ENCODE peak calls at places on chromosomes 5 and 9, in eight cellular contexts. One of them, this sample, is unnamed.
A peak's percentile ranks its signal among the peaks of the same experiment; 100 is the strongest.

GRCh38 chr5:150349681-150350275 is 7.7 kb upstream of the TCOF1 start:
- DNase-seq in K562: no peak
- DNase-seq in aorta: no peak
- DNase-seq in naive thymus-derived CD4-positive, alpha-beta T cell: no peak
- DNase-seq in H1: no peak
- DNase-seq in uterus: no peak
- DNase-seq in CD4-positive, CD25-positive, alpha-beta regulatory T cell: no peak
- DNase-seq in CD8-positive, alpha-beta memory T cell: no peak
- DNase-seq in this sample: no peak

GRCh38 chr5:173094012-173094661 is 38.0 kb downstream of the CREBRF start:
- DNase-seq in K562: no peak
- DNase-seq in aorta: no peak
- DNase-seq in naive thymus-derived CD4-positive, alpha-beta T cell: no peak
- DNase-seq in H1: no peak
- DNase-seq in uterus: no peak
- DNase-seq in CD4-positive, CD25-positive, alpha-beta regulatory T cell: no peak
- DNase-seq in CD8-positive, alpha-beta memory T cell: no peak
- DNase-seq in this sample: peak; percentile 51

GRCh38 chr9:105658351-105658750 is 3.9 kb upstream of the TAL2 start:
- DNase-seq in K562: no peak
- DNase-seq in aorta: no peak
- DNase-seq in naive thymus-derived CD4-positive, alpha-beta T cell: no peak
- DNase-seq in H1: no peak
- DNase-seq in uterus: no peak
- DNase-seq in CD4-positive, CD25-positive, alpha-beta regulatory T cell: no peak
- DNase-seq in CD8-positive, alpha-beta memory T cell: no peak
- DNase-seq in this sample: no peak

GRCh38 chr5:177339107-177339638 is 12.3 kb downstream of the LMAN2 start:
- DNase-seq in K562: no peak
- DNase-seq in aorta: no peak
- DNase-seq in naive thymus-derived CD4-positive, alpha-beta T cell: no peak
- DNase-seq in H1: no peak
- DNase-seq in uterus: no peak
- DNase-seq in CD4-positive, CD25-positive, alpha-beta regulatory T cell: no peak
- DNase-seq in CD8-positive, alpha-beta memory T cell: no peak
- DNase-seq in this sample: no peak

GRCh38 chr5:168608821-168609220 is 29.7 kb upstream of the PANK3 start:
- DNase-seq in K562: no peak
- DNase-seq in aorta: no peak
- DNase-seq in naive thymus-derived CD4-positive, alpha-beta T cell: no peak
- DNase-seq in H1: no peak
- DNase-seq in uterus: no peak
- DNase-seq in CD4-positive, CD25-positive, alpha-beta regulatory T cell: no peak
- DNase-seq in CD8-positive, alpha-beta memory T cell: no peak
- DNase-seq in this sample: no peak

GRCh38 chr5:82735160-82735789 is 341.9 kb downstream of the TMEM167A start:
- DNase-seq in K562: peak; percentile 14
- DNase-seq in aorta: no peak
- DNase-seq in naive thymus-derived CD4-positive, alpha-beta T cell: no peak
- DNase-seq in H1: no peak
- DNase-seq in uterus: no peak
- DNase-seq in CD4-positive, CD25-positive, alpha-beta regulatory T cell: no peak
- DNase-seq in CD8-positive, alpha-beta memory T cell: no peak
- DNase-seq in this sample: peak; percentile 38

GRCh38 chr9:111833941-111834340 is 39.2 kb upstream of the SHOC1 start:
- DNase-seq in K562: no peak
- DNase-seq in aorta: no peak
- DNase-seq in naive thymus-derived CD4-positive, alpha-beta T cell: no peak
- DNase-seq in H1: no peak
- DNase-seq in uterus: no peak
- DNase-seq in CD4-positive, CD25-positive, alpha-beta regulatory T cell: no peak
- DNase-seq in CD8-positive, alpha-beta memory T cell: no peak
- DNase-seq in this sample: peak; percentile 62

GRCh38 chr5:101009758-101010519 is 106.9 kb upstream of the ST8SIA4 start:
- DNase-seq in K562: no peak
- DNase-seq in aorta: no peak
- DNase-seq in naive thymus-derived CD4-positive, alpha-beta T cell: no peak
- DNase-seq in H1: no peak
- DNase-seq in uterus: no peak
- DNase-seq in CD4-positive, CD25-positive, alpha-beta regulatory T cell: no peak
- DNase-seq in CD8-positive, alpha-beta memory T cell: no peak
- DNase-seq in this sample: no peak

GRCh38 chr5:33073856-33074255 is 362.7 kb downstream of the NPR3 start:
- DNase-seq in K562: no peak
- DNase-seq in aorta: no peak
- DNase-seq in naive thymus-derived CD4-positive, alpha-beta T cell: no peak
- DNase-seq in H1: no peak
- DNase-seq in uterus: no peak
- DNase-seq in CD4-positive, CD25-positive, alpha-beta regulatory T cell: no peak
- DNase-seq in CD8-positive, alpha-beta memory T cell: no peak
- DNase-seq in this sample: no peak

GRCh38 chr5:180070726-180071417 is 687 bp downstream of the RNF130 start:
- DNase-seq in K562: peak; percentile 44
- DNase-seq in aorta: no peak
- DNase-seq in naive thymus-derived CD4-positive, alpha-beta T cell: peak; percentile 33
- DNase-seq in H1: no peak
- DNase-seq in uterus: no peak
- DNase-seq in CD4-positive, CD25-positive, alpha-beta regulatory T cell: no peak
- DNase-seq in CD8-positive, alpha-beta memory T cell: no peak
- DNase-seq in this sample: peak; percentile 53

GRCh38 chr5:852018-852417 is 1.2 kb upstream of the ZDHHC11 start:
- DNase-seq in K562: no peak
- DNase-seq in aorta: no peak
- DNase-seq in naive thymus-derived CD4-positive, alpha-beta T cell: no peak
- DNase-seq in H1: no peak
- DNase-seq in uterus: no peak
- DNase-seq in CD4-positive, CD25-positive, alpha-beta regulatory T cell: no peak
- DNase-seq in CD8-positive, alpha-beta memory T cell: no peak
- DNase-seq in this sample: no peak

GRCh38 chr5:138371454-138371853 is 19.0 kb downstream of the KDM3B start:
- DNase-seq in K562: no peak
- DNase-seq in aorta: no peak
- DNase-seq in naive thymus-derived CD4-positive, alpha-beta T cell: no peak
- DNase-seq in H1: no peak
- DNase-seq in uterus: no peak
- DNase-seq in CD4-positive, CD25-positive, alpha-beta regulatory T cell: no peak
- DNase-seq in CD8-positive, alpha-beta memory T cell: no peak
- DNase-seq in this sample: no peak

GRCh38 chr5:167861134-167861930 is 430.1 kb upstream of the WWC1 start:
- DNase-seq in K562: no peak
- DNase-seq in aorta: no peak
- DNase-seq in naive thymus-derived CD4-positive, alpha-beta T cell: no peak
- DNase-seq in H1: no peak
- DNase-seq in uterus: no peak
- DNase-seq in CD4-positive, CD25-positive, alpha-beta regulatory T cell: no peak
- DNase-seq in CD8-positive, alpha-beta memory T cell: no peak
- DNase-seq in this sample: peak; percentile 10

GRCh38 chr9:129373361-129373760 is 195.3 kb upstream of the IER5L start:
- DNase-seq in K562: no peak
- DNase-seq in aorta: peak; percentile 6
- DNase-seq in naive thymus-derived CD4-positive, alpha-beta T cell: no peak
- DNase-seq in H1: no peak
- DNase-seq in uterus: no peak
- DNase-seq in CD4-positive, CD25-positive, alpha-beta regulatory T cell: no peak
- DNase-seq in CD8-positive, alpha-beta memory T cell: no peak
- DNase-seq in this sample: no peak

GRCh38 chr9:121298689-121299112 is 30.7 kb downstream of the GSN start:
- DNase-seq in K562: no peak
- DNase-seq in aorta: no peak
- DNase-seq in naive thymus-derived CD4-positive, alpha-beta T cell: no peak
- DNase-seq in H1: no peak
- DNase-seq in uterus: peak; percentile 62
- DNase-seq in CD4-positive, CD25-positive, alpha-beta regulatory T cell: no peak
- DNase-seq in CD8-positive, alpha-beta memory T cell: no peak
- DNase-seq in this sample: peak; percentile 64

DNA sequence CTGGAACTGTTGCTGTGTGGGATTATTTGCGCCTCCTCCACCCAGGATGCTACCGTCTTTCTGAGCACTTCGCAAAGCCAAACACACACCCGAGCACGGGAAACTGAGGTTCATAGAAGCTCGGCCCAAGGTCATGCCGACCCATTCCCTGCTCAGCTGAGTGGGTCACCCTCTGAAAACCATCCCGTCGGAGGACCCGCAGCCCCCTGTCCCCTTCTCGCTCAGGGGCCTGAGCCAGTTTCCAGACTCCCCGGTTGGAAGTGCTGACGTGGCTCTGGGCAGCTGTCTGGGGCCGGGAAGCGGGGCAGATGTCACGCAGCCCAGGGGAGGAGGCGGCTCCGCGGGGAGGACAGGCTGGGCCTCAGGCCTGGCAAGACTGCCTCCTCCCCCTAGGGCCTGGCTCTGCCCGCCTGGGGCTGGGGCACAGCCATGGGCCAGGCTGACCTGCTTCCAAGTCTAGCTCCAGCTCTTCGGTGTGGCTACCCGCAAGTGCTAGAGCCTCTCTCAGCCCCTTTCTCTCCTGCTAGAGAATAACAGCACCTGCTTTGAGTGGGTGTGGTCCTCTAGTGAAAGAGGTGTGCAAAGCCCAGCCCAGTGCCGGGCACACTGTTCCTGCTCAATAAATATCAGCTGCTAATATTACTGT is 9.9 kb upstream of the CXXC5 start:
- DNase-seq in K562: peak; percentile 72
- DNase-seq in aorta: peak; percentile 95
- DNase-seq in naive thymus-derived CD4-positive, alpha-beta T cell: no peak
- DNase-seq in H1: no peak
- DNase-seq in uterus: peak; percentile 73
- DNase-seq in CD4-positive, CD25-positive, alpha-beta regulatory T cell: no peak
- DNase-seq in CD8-positive, alpha-beta memory T cell: no peak
- DNase-seq in this sample: peak; percentile 75
- H3K4me3 ChIP-seq in K562: peak overlapping the region; percentile 50
- H3K4me3 ChIP-seq in aorta: peak overlapping the region; percentile 52
- H3K4me3 ChIP-seq in naive thymus-derived CD4-positive, alpha-beta T cell: no peak overlapping the region
- H3K4me3 ChIP-seq in H1: peak overlapping the region; percentile 66
- H3K4me3 ChIP-seq in uterus: peak overlapping the region; percentile 39
- H3K4me3 ChIP-seq in CD4-positive, CD25-positive, alpha-beta regulatory T cell: no peak overlapping the region
- H3K4me3 ChIP-seq in CD8-positive, alpha-beta memory T cell: no peak overlapping the region
- H3K4me3 ChIP-seq in this sample: peak overlapping the region; percentile 43

DNA sequence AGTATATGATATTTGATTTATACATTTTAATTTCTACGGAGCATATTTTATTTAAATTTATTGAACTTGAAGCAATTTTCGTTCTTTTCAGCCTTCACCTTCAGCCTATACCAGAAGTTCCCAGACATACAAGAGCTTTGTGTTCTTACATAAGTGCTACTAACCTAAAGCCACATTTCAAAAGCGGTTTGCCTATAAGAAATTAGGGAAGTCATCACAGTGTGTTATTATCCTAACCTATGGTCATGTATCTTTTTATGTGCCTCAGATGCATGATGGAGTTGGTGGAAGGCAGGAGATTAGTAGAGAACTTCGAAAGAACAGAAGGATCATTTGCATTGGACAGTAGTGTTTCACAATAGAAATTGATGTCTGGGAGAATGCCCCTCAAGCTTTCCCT is 3.1 kb downstream of the KIF2A start:
- DNase-seq in K562: no peak
- DNase-seq in aorta: no peak
- DNase-seq in naive thymus-derived CD4-positive, alpha-beta T cell: no peak
- DNase-seq in H1: no peak
- DNase-seq in uterus: no peak
- DNase-seq in CD4-positive, CD25-positive, alpha-beta regulatory T cell: no peak
- DNase-seq in CD8-positive, alpha-beta memory T cell: no peak
- DNase-seq in this sample: no peak
- H3K4me3 ChIP-seq in K562: no peak overlapping the region
- H3K4me3 ChIP-seq in aorta: no peak overlapping the region
- H3K4me3 ChIP-seq in naive thymus-derived CD4-positive, alpha-beta T cell: no peak overlapping the region
- H3K4me3 ChIP-seq in H1: no peak overlapping the region
- H3K4me3 ChIP-seq in uterus: no peak overlapping the region
- H3K4me3 ChIP-seq in CD4-positive, CD25-positive, alpha-beta regulatory T cell: peak overlapping the region; percentile 91
- H3K4me3 ChIP-seq in CD8-positive, alpha-beta memory T cell: no peak overlapping the region
- H3K4me3 ChIP-seq in this sample: no peak overlapping the region

DNA sequence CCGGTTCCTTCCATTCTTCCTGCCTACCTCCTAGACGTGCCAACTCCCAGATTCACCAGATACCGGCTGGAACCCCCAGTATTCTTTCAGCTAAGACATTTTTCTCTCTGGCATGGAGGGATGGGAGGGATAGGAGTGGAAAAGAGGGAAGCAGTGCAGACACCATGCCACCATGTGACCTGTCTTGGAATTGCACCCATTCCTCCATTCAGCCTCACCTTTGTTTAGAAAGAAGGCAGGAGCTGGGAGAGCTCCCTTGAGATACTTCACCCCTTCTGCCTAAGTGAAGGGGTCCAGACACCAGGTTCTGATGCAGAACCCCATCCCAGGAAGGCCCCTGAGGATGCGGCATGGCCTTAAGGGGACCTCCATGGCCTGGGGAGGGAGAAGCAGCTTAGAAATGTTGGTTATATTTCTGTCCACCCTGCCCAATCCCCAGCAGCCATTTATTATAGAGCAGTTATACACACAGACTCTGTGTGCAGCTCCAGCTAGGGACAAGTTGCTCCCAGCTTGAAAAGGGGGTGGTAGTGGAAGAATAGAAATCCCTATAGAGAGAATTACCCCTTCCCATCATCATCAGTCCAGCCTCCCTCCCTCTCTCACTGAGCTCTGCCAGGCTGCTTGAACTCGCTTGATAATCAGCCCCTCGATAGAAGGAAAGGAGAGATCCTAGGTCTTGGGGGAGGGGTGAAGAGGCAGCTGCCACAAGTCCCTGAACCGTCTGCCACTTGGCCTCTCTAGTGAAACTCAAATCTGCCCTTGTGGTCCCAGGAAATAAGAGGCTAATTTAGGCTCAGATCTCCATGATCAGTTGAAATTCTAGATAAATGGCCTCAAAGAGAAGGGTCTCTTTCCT is 5.1 kb downstream of the DNAJB5 start:
- DNase-seq in K562: peak; percentile 59
- DNase-seq in aorta: no peak
- DNase-seq in naive thymus-derived CD4-positive, alpha-beta T cell: no peak
- DNase-seq in H1: no peak
- DNase-seq in uterus: peak; percentile 50
- DNase-seq in CD4-positive, CD25-positive, alpha-beta regulatory T cell: no peak
- DNase-seq in CD8-positive, alpha-beta memory T cell: no peak
- DNase-seq in this sample: peak; percentile 61
- H3K4me3 ChIP-seq in K562: no peak overlapping the region
- H3K4me3 ChIP-seq in aorta: no peak overlapping the region
- H3K4me3 ChIP-seq in naive thymus-derived CD4-positive, alpha-beta T cell: no peak overlapping the region
- H3K4me3 ChIP-seq in H1: no peak overlapping the region
- H3K4me3 ChIP-seq in uterus: no peak overlapping the region
- H3K4me3 ChIP-seq in CD4-positive, CD25-positive, alpha-beta regulatory T cell: no peak overlapping the region
- H3K4me3 ChIP-seq in CD8-positive, alpha-beta memory T cell: no peak overlapping the region
- H3K4me3 ChIP-seq in this sample: no peak overlapping the region

DNA sequence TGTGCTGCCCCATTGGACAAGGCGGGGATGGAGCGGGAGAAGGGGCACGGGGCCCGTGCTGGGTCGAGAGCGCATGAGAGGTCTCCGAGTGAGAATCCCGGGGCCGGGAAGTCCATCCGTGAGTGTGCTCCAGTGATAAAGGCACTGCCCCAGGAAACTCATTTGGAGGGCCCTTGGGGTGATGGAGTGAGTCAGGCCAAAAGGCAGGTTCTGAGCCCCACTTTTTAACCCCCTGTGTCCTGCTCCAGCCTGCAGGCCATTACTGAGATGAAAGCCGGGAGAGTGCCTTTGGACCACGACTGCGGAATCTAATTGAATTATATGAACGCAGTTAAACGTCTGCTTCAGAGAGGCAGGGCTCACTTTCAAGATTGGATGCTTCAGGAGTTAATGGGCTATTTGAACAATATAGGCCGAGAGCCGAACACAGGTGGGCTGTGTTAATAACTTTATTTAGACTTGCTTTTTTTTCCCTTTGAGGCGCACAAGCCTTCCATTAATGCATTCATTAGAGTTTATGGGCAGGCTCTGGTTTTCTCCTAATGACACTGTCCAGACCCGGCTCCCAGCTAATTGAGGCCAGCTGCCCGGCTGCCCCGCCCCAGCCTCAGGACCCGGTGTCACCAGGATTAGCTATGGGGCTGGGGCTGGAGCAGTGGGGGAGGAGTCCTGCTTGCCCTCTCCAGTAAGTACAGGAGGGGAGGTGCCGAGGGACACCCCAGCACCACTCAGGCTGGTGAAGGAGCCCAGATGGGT is 79.1 kb upstream of the LMX1B start:
- DNase-seq in K562: no peak
- DNase-seq in aorta: no peak
- DNase-seq in naive thymus-derived CD4-positive, alpha-beta T cell: no peak
- DNase-seq in H1: no peak
- DNase-seq in uterus: no peak
- DNase-seq in CD4-positive, CD25-positive, alpha-beta regulatory T cell: no peak
- DNase-seq in CD8-positive, alpha-beta memory T cell: no peak
- DNase-seq in this sample: no peak
- H3K4me3 ChIP-seq in K562: no peak overlapping the region
- H3K4me3 ChIP-seq in aorta: no peak overlapping the region
- H3K4me3 ChIP-seq in naive thymus-derived CD4-positive, alpha-beta T cell: no peak overlapping the region
- H3K4me3 ChIP-seq in H1: peak overlapping the region; percentile 42
- H3K4me3 ChIP-seq in uterus: no peak overlapping the region
- H3K4me3 ChIP-seq in CD4-positive, CD25-positive, alpha-beta regulatory T cell: no peak overlapping the region
- H3K4me3 ChIP-seq in CD8-positive, alpha-beta memory T cell: no peak overlapping the region
- H3K4me3 ChIP-seq in this sample: no peak overlapping the region